ENCODE peak calls at places on chromosomes 3 and 15, in six cellular contexts. M is cardiac fibroblast; A is NCI-H1417; W is activated T-helper 9 cell treated with anti-CD3 and anti-CD28 coated beads, Interleukin-2, amount 50 U/mL, for 16 hours; C is activated CD4-positive, alpha-beta T cell treated with anti-CD3 and anti-CD28 coated beads, Interleukin-2, amount 50 U/mL, for 1 hour; G is GM12864. I is an unnamed sample.

GRCh38 chr15:41487802-41488201 is 5.9 kb upstream of the ITPKA start:
- DNase-seq in M (no peak), A (no peak), W (no peak), C (no peak), G (no peak), I (no peak)

GRCh38 chr3:58482917-58483636 is 8.8 kb upstream of the KCTD6 start:
- DNase-seq in M (no peak), A (no peak), W (no peak), C (no peak), G (no peak), I (no peak)

GRCh38 chr15:58988011-58988785 is 735 bp downstream of the RNF111 start:
- DNase-seq in M (peak), A (peak), W (peak), C (peak), G (no peak), I (no peak)

GRCh38 chr3:24900202-24900601 is 405.6 kb upstream of the THRB start:
- DNase-seq in M (no peak), A (no peak), W (no peak), C (no peak), G (no peak), I (no peak)

GRCh38 chr3:172073262-172073915 is 34.0 kb downstream of the FNDC3B start:
- DNase-seq in M (no peak), A (no peak), W (no peak), C (no peak), G (no peak), I (no peak)

GRCh38 chr3:101119535-101119934 is 126.3 kb upstream of the ABI3BP start:
- DNase-seq in M (peak), A (no peak), W (no peak), C (no peak), G (no peak), I (no peak)

GRCh38 chr3:59237121-59237520 is 187.3 kb upstream of the CFAP20DC start:
- DNase-seq in M (peak), A (no peak), W (no peak), C (no peak), G (no peak), I (no peak)

GRCh38 chr3:52190294-52190841 is 7.6 kb upstream of the ALAS1 start:
- DNase-seq in M (peak), A (no peak), W (no peak), C (no peak), G (no peak), I (no peak)

GRCh38 chr15:77475898-77476297 is 55.2 kb downstream of the HMG20A start:
- DNase-seq in M (no peak), A (peak), W (no peak), C (no peak), G (no peak), I (no peak)

GRCh38 chr15:35306361-35306981 is 221.4 kb upstream of the NANOGP8 start:
- DNase-seq in M (peak), A (peak), W (no peak), C (no peak), G (no peak), I (no peak)

GRCh38 chr15:52730163-52730562 is 51.0 kb upstream of the ATOSA start:
- DNase-seq in M (peak), A (no peak), W (no peak), C (peak), G (peak), I (peak)

GRCh38 chr3:45604596-45604995 is 10.0 kb downstream of the LIMD1 start:
- DNase-seq in M (no peak), A (no peak), W (no peak), C (no peak), G (no peak), I (no peak)

GRCh38 chr3:102488316-102488715 is 53.5 kb downstream of the ZPLD1 start:
- DNase-seq in M (no peak), A (no peak), W (no peak), C (no peak), G (no peak), I (no peak)

GRCh38 chr15:64825081-64825430 is 391 bp downstream of the PIF1 start:
- DNase-seq in M (no peak), A (no peak), W (no peak), C (no peak), G (no peak), I (peak)

GRCh38 chr15:76185716-76186115 is 125.6 kb downstream of the ETFA start:
- DNase-seq in M (peak), A (peak), W (no peak), C (no peak), G (peak), I (no peak)